ENCODE peak calls at places on chromosomes 13 and 19, in nine cellular contexts. O is thyroid gland; Z is transverse colon; L is cardiac muscle cell; P is activated CD8-positive, alpha-beta memory T cell treated with anti-CD3 and anti-CD28 coated beads, Interleukin-2, amount 50 U/mL, for 4 hours; T is Calu3; V is AG04450; X is HT1080; M is NCI-H2081. I is an unnamed sample.

GRCh38 chr19:51297406-51297805 is 14.0 kb upstream of the IGLON5 start:
- DNase-seq in O (no peak), Z (no peak), L (no peak), P (no peak), T (no peak), V (no peak), X (no peak), M (no peak), I (no peak)

GRCh38 chr13:83995930-83996329 is 113.7 kb upstream of the SLITRK1 start:
- DNase-seq in O (no peak), Z (no peak), L (no peak), P (no peak), T (no peak), V (no peak), X (peak), M (no peak), I (no peak)

GRCh38 chr19:51739466-51740213 is 12.0 kb downstream of the FPR1 start:
- DNase-seq in O (no peak), Z (no peak), L (no peak), P (no peak), T (no peak), V (no peak), X (no peak), M (no peak), I (no peak)

GRCh38 chr19:3783660-3784584 is 2.3 kb downstream of the MATK start:
- DNase-seq in O (no peak), Z (no peak), L (no peak), P (peak), T (no peak), V (no peak), X (no peak), M (no peak), I (no peak)

GRCh38 chr13:45873491-45874360 is 22.2 kb upstream of the SIAH3 start:
- DNase-seq in O (no peak), Z (no peak), L (no peak), P (no peak), T (peak), V (no peak), X (peak), M (no peak), I (peak)

GRCh38 chr13:30403491-30403890 is 18.8 kb upstream of the UBE2L5 start:
- DNase-seq in O (no peak), Z (no peak), L (no peak), P (no peak), T (no peak), V (no peak), X (no peak), M (no peak), I (no peak)

GRCh38 chr19:55632463-55632834 is 8.1 kb upstream of the ZNF784 start:
- DNase-seq in O (peak), Z (peak), L (peak), P (peak), T (peak), V (peak), X (peak), M (peak), I (peak)

GRCh38 chr19:18421371-18421959 is 2.3 kb downstream of the SSBP4 start:
- DNase-seq in O (no peak), Z (no peak), L (no peak), P (no peak), T (no peak), V (no peak), X (no peak), M (no peak), I (no peak)

GRCh38 chr19:38670921-38671398 is 23.5 kb downstream of the ACTN4 start:
- DNase-seq in O (no peak), Z (no peak), L (no peak), P (no peak), T (no peak), V (no peak), X (no peak), M (no peak), I (peak)